ENCODE peak calls at places on chromosome 12, in four cellular contexts. C is tibial artery; O is Caki2; V is stimulated activated CD4-positive, alpha-beta T cell treated with anti-CD3 and anti-CD28 coated beads, Interleukin-12 subunit alpha, Interleukin-12 subunit beta, amount 100 ng/mL, for 48 hours. M is an unnamed sample.

GRCh38 chr12:128445728-128446127 is 178.8 kb downstream of the TMEM132C start:
- DNase-seq in V (no peak), C (no peak), O (no peak), M (no peak)

GRCh38 chr12:94587266-94588241 is 62.8 kb downstream of the TMCC3 start:
- DNase-seq in V (no peak), C (no peak), O (no peak), M (no peak)

GRCh38 chr12:56151672-56152131 is 685 bp upstream of the MYL6B start:
- DNase-seq in C (no peak), V (peak; percentile 65), O (peak; percentile 77), M (peak; percentile 55)

GRCh38 chr12:66055837-66056319 is 74.7 kb downstream of the LLPH start:
- DNase-seq in O (no peak), V (no peak), C (no peak), M (no peak)

GRCh38 chr12:103824845-103825244 is 16.2 kb downstream of the NT5DC3 start:
- DNase-seq in C (no peak), V (no peak), O (no peak), M (no peak)

GRCh38 chr12:28222959-28223662 is 32.9 kb downstream of the CCDC91 start:
- DNase-seq in C (no peak), V (peak; percentile 20), O (no peak), M (no peak)

GRCh38 chr12:88418856-88419497 is 161.3 kb downstream of the KITLG start:
- DNase-seq in O (no peak), C (no peak), V (no peak), M (peak; percentile 49)

GRCh38 chr12:2306012-2306411 is 253.2 kb downstream of the CACNA1C start:
- DNase-seq in C (no peak), O (no peak), V (no peak), M (no peak)

GRCh38 chr12:85828576-85828975 is 7.6 kb downstream of the RASSF9 start:
- DNase-seq in C (no peak), O (no peak), V (no peak), M (no peak)

GRCh38 chr12:116559330-116560080 is at the start of gene MAP1LC3B2:
- DNase-seq in O (peak; percentile 97), C (no peak), V (peak; percentile 59), M (no peak)

GRCh38 chr12:47820631-47821345 is 1.1 kb upstream of the HDAC7 start:
- DNase-seq in V (no peak), C (peak; percentile 96), O (peak; percentile 91), M (peak; percentile 98)

GRCh38 chr12:43882578-43883178 is 46.8 kb downstream of the TMEM117 start:
- DNase-seq in O (peak; percentile 33), V (peak; percentile 24), C (no peak), M (peak; percentile 26)

GRCh38 chr12:108333898-108334699 is 5.0 kb downstream of the CMKLR1 start:
- DNase-seq in O (no peak), V (no peak), C (peak; percentile 63), M (peak; percentile 75)

GRCh38 chr12:127273621-127274020 is 993.3 kb upstream of the TMEM132C start:
- DNase-seq in O (peak; percentile 77), V (no peak), C (no peak), M (no peak)

GRCh38 chr12:91766454-91766853 is 379.2 kb downstream of the BTG1 start:
- DNase-seq in O (no peak), V (no peak), C (no peak), M (no peak)

GRCh38 chr12:109621271-109621671 is 47.7 kb downstream of the MVK start:
- DNase-seq in V (no peak), O (no peak), C (no peak), M (no peak)

GRCh38 chr12:81077329-81077685 is 572 bp upstream of the ACSS3 start:
- DNase-seq in C (no peak), V (no peak), O (no peak), M (no peak)

GRCh38 chr12:4610481-4610880 is 38.4 kb downstream of the AKAP3 start:
- DNase-seq in O (no peak), V (no peak), C (no peak), M (no peak)

GRCh38 chr12:50620050-50620974 is 115.5 kb downstream of the DIP2B start:
- DNase-seq in C (no peak), V (no peak), O (peak; percentile 56), M (peak; percentile 86)

GRCh38 chr12:113185180-113186032 is at the start of the genes DDX54 and RITA1:
- DNase-seq in C (peak; percentile 86), O (peak; percentile 76), V (peak; percentile 82), M (peak; percentile 49)

GRCh38 chr12:55068416-55069010 is 48.7 kb downstream of the NEUROD4 start:
- DNase-seq in C (no peak), V (peak; percentile 20), O (peak; percentile 59), M (peak; percentile 49)

GRCh38 chr12:44640831-44641230 is 235.3 kb downstream of the NELL2 start:
- DNase-seq in C (no peak), V (no peak), O (no peak), M (no peak)

GRCh38 chr12:6047249-6048227 is 76.9 kb downstream of the VWF start:
- DNase-seq in C (no peak), V (no peak), O (no peak), M (no peak)

GRCh38 chr12:47954467-47955045 is 8.8 kb upstream of the TMEM106C start:
- DNase-seq in V (no peak), O (no peak), C (no peak), M (no peak)

GRCh38 chr12:105992849-105993740 is 145.7 kb downstream of the NUAK1 start:
- DNase-seq in V (no peak), O (no peak), C (no peak), M (no peak)

GRCh38 chr12:54337280-54337842 is 12.4 kb downstream of the COPZ1 start:
- DNase-seq in V (no peak), O (no peak), C (no peak), M (no peak)

GRCh38 chr12:66929121-66929520 is 250.2 kb upstream of the GRIP1 start:
- DNase-seq in V (no peak), O (no peak), C (no peak), M (no peak)

GRCh38 chr12:12925383-12925782 is 26.6 kb downstream of the GPRC5D start:
- DNase-seq in O (no peak), V (no peak), C (no peak), M (no peak)

GRCh38 chr12:65605019-65605418 is 219.3 kb upstream of the HMGA2 start:
- DNase-seq in C (no peak), O (no peak), V (no peak), M (no peak)

GRCh38 chr12:52195065-52195730 is 3.4 kb upstream of the KRT80 start:
- DNase-seq in V (no peak), C (no peak), O (no peak), M (peak; percentile 96)

GRCh38 chr12:131598717-131599116 is 112.2 kb upstream of the SFSWAP start:
- DNase-seq in O (no peak), C (no peak), V (no peak), M (no peak)

GRCh38 chr12:106145539-106146447 is 7.0 kb upstream of the NUAK1 start:
- DNase-seq in O (no peak), C (no peak), V (no peak), M (peak; percentile 72)

GRCh38 chr12:32496946-32497345 is 97.6 kb downstream of the FGD4 start:
- DNase-seq in O (no peak), V (no peak), C (no peak), M (no peak)

GRCh38 chr12:3381059-3382047 is 109.7 kb upstream of the PRMT8 start:
- DNase-seq in C (no peak), O (no peak), V (no peak), M (no peak)